ENCODE peak calls at places on chromosome 10, in ten cellular contexts. Z, J, T, G, A, R, S, B, W and C are unnamed samples.

GRCh38 chr10:88865281-88865876 is 13.7 kb upstream of the ANKRD22 start:
- DNase-seq in Z (no peak), J (no peak), T (no peak), G (no peak), A (peak), R (no peak), S (no peak), B (no peak), W (no peak), C (no peak)

GRCh38 chr10:102615361-102615760 is 28.9 kb upstream of the TRIM8 start:
- DNase-seq in Z (no peak), J (no peak), T (peak), G (no peak), A (no peak), R (no peak), S (no peak), B (no peak), W (peak), C (peak)

GRCh38 chr10:99527526-99528255 is 5.1 kb upstream of the NKX2-3 start:
- DNase-seq in Z (no peak), J (peak), T (no peak), G (no peak), A (no peak), R (no peak), S (no peak), B (no peak), W (no peak), C (no peak)

GRCh38 chr10:89738551-89739209 is 37.3 kb downstream of the KIF20B start:
- DNase-seq in Z (no peak), J (no peak), T (no peak), G (no peak), A (peak), R (no peak), S (no peak), B (no peak), W (no peak), C (no peak)

GRCh38 chr10:3570855-3571266 is 214.1 kb downstream of the KLF6 start:
- DNase-seq in Z (no peak), J (no peak), T (peak), G (no peak), A (no peak), R (no peak), S (no peak), B (no peak), W (no peak), C (no peak)

GRCh38 chr10:8247191-8247590 is 192.7 kb downstream of the GATA3 start:
- DNase-seq in Z (no peak), J (no peak), T (no peak), G (no peak), A (no peak), R (no peak), S (no peak), B (no peak), W (no peak), C (no peak)

GRCh38 chr10:21750424-21750823 is 216.4 kb downstream of the MLLT10 start:
- DNase-seq in Z (no peak), J (no peak), T (no peak), G (no peak), A (no peak), R (no peak), S (no peak), B (no peak), W (no peak), C (no peak)

GRCh38 chr10:109977382-109977806 is 30.4 kb upstream of the ADD3 start:
- DNase-seq in Z (no peak), J (no peak), T (peak), G (no peak), A (peak), R (no peak), S (no peak), B (no peak), W (no peak), C (peak)

GRCh38 chr10:25965584-25965983 is 31.6 kb downstream of the MYO3A start:
- DNase-seq in Z (no peak), J (no peak), T (no peak), G (no peak), A (no peak), R (no peak), S (no peak), B (no peak), W (no peak), C (no peak)

GRCh38 chr10:108238261-108238660 is 1073.8 kb upstream of the SORCS1 start:
- DNase-seq in Z (no peak), J (no peak), T (no peak), G (no peak), A (no peak), R (no peak), S (no peak), B (no peak), W (no peak), C (no peak)

GRCh38 chr10:58348571-58349033 is 13.8 kb downstream of the UBE2D1 start:
- DNase-seq in Z (no peak), J (no peak), T (no peak), G (no peak), A (no peak), R (no peak), S (no peak), B (no peak), W (no peak), C (no peak)

GRCh38 chr10:132209130-132209529 is 22.4 kb downstream of the DPYSL4 start:
- DNase-seq in Z (no peak), J (no peak), T (peak), G (no peak), A (peak), R (no peak), S (no peak), B (no peak), W (no peak), C (no peak)

GRCh38 chr10:31095677-31096076 is 64.0 kb upstream of the ZNF438 start:
- DNase-seq in Z (no peak), J (no peak), T (no peak), G (no peak), A (no peak), R (no peak), S (no peak), B (no peak), W (peak), C (no peak)

GRCh38 chr10:52092390-52092789 is 221.7 kb upstream of the DKK1 start:
- DNase-seq in Z (no peak), J (no peak), T (no peak), G (no peak), A (no peak), R (no peak), S (no peak), B (no peak), W (no peak), C (no peak)

GRCh38 chr10:34854147-34854601 is 39.1 kb upstream of the PARD3 start:
- DNase-seq in Z (no peak), J (no peak), T (no peak), G (no peak), A (peak), R (peak), S (no peak), B (no peak), W (no peak), C (peak)

GRCh38 chr10:107496594-107496993 is 332.1 kb upstream of the SORCS1 start:
- DNase-seq in Z (no peak), J (no peak), T (no peak), G (no peak), A (no peak), R (no peak), S (no peak), B (no peak), W (no peak), C (peak)

GRCh38 chr10:71509444-71509843 is 112.7 kb downstream of the CDH23 start:
- DNase-seq in Z (no peak), J (no peak), T (no peak), G (no peak), A (no peak), R (no peak), S (no peak), B (no peak), W (no peak), C (no peak)

GRCh38 chr10:110206988-110207804 is at the start of gene MXI1:
- DNase-seq in Z (no peak), J (peak), T (peak), G (no peak), A (peak), R (peak), S (no peak), B (no peak), W (peak), C (peak)

GRCh38 chr10:27388761-27389399 is 115.2 kb upstream of the RAB18 start:
- DNase-seq in Z (no peak), J (no peak), T (peak), G (no peak), A (peak), R (no peak), S (no peak), B (no peak), W (no peak), C (no peak)

GRCh38 chr10:61943699-61944444 is 42.4 kb downstream of the ARID5B start:
- DNase-seq in Z (no peak), J (no peak), T (no peak), G (no peak), A (peak), R (no peak), S (no peak), B (no peak), W (peak), C (no peak)

GRCh38 chr10:35921866-35922265 is 279.8 kb upstream of the FZD8 start:
- DNase-seq in Z (no peak), J (no peak), T (no peak), G (no peak), A (no peak), R (no peak), S (no peak), B (no peak), W (no peak), C (no peak)

GRCh38 chr10:62502995-62503613 is 128.9 kb downstream of the ZNF365 start:
- DNase-seq in Z (no peak), J (no peak), T (no peak), G (no peak), A (no peak), R (no peak), S (no peak), B (no peak), W (no peak), C (no peak)

GRCh38 chr10:14603539-14604102 is 171.1 kb downstream of the FAM107B start:
- DNase-seq in Z (no peak), J (peak), T (no peak), G (no peak), A (peak), R (no peak), S (no peak), B (no peak), W (peak), C (peak)

GRCh38 chr10:110169586-110169985 is 37.8 kb upstream of the MXI1 start:
- DNase-seq in Z (no peak), J (no peak), T (no peak), G (peak), A (no peak), R (no peak), S (no peak), B (no peak), W (no peak), C (peak)

GRCh38 chr10:75209325-75210192 is 1.0 kb upstream of the VDAC2 start:
- DNase-seq in Z (peak), J (peak), T (peak), G (peak), A (peak), R (no peak), S (peak), B (peak), W (peak), C (peak)

GRCh38 chr10:4093438-4093837 is 308.4 kb upstream of the KLF6 start:
- DNase-seq in Z (no peak), J (no peak), T (no peak), G (no peak), A (no peak), R (no peak), S (no peak), B (no peak), W (no peak), C (no peak)

GRCh38 chr10:131249238-131249956 is 62.1 kb downstream of the TCERG1L start:
- DNase-seq in Z (no peak), J (peak), T (no peak), G (no peak), A (no peak), R (no peak), S (no peak), B (no peak), W (no peak), C (no peak)

GRCh38 chr10:11793762-11794479 is 29.2 kb upstream of the PROSER2 start:
- DNase-seq in Z (no peak), J (no peak), T (no peak), G (no peak), A (peak), R (peak), S (no peak), B (no peak), W (no peak), C (peak)

GRCh38 chr10:57964371-57964770 is 303.3 kb downstream of the IPMK start:
- DNase-seq in Z (no peak), J (no peak), T (no peak), G (no peak), A (peak), R (no peak), S (no peak), B (no peak), W (no peak), C (peak)

GRCh38 chr10:119299531-119299930 is 92.2 kb downstream of the GRK5 start:
- DNase-seq in Z (no peak), J (peak), T (no peak), G (no peak), A (no peak), R (no peak), S (no peak), B (no peak), W (no peak), C (no peak)

GRCh38 chr10:108840944-108841343 is 1082.4 kb downstream of the XPNPEP1 start:
- DNase-seq in Z (no peak), J (no peak), T (no peak), G (no peak), A (no peak), R (no peak), S (no peak), B (no peak), W (no peak), C (no peak)

GRCh38 chr10:111083222-111084095 is 6.6 kb downstream of the ADRA2A start:
- DNase-seq in Z (no peak), J (no peak), T (no peak), G (peak), A (no peak), R (no peak), S (no peak), B (no peak), W (no peak), C (no peak)

GRCh38 chr10:92574545-92575377 is 868 bp upstream of the IDE start:
- DNase-seq in Z (no peak), J (no peak), T (no peak), G (no peak), A (no peak), R (peak), S (no peak), B (no peak), W (no peak), C (no peak)

GRCh38 chr10:112421731-112422130 is 25.0 kb downstream of the ZDHHC6 start:
- DNase-seq in Z (no peak), J (no peak), T (no peak), G (no peak), A (no peak), R (no peak), S (no peak), B (no peak), W (no peak), C (no peak)